ENCODE peak calls at places on chromosomes 13 and 19, in eight cellular contexts. Y is Calu3, R is GM23338, F is AG10803, W is WTC11, L is neural crest cell, J is HCT116, I is left lung. D is an unnamed sample.

GRCh38 chr13:28282451-28282850 is 144.1 kb downstream of the PAN3 start:
- DNase-seq in Y (peak; percentile 5), R (no peak), F (no peak), W (no peak), L (no peak), J (no peak), I (no peak), D (no peak)

GRCh38 chr13:95536629-95537241 is 15.8 kb upstream of the CLDN10 start:
- DNase-seq in Y (no peak), R (peak; percentile 45), F (peak; percentile 34), W (no peak), L (no peak), J (peak; percentile 15), I (no peak), D (no peak)

GRCh38 chr19:58356236-58356970 is 3.1 kb upstream of the A1BG start:
- DNase-seq in Y (no peak), R (peak; percentile 82), F (peak; percentile 48), W (peak; percentile 27), L (no peak), J (no peak), I (peak; percentile 73), D (peak; percentile 44)

GRCh38 chr19:5261151-5261890 is 79.3 kb downstream of the PTPRS start:
- DNase-seq in Y (peak; percentile 28), R (no peak), F (no peak), W (no peak), L (no peak), J (no peak), I (peak; percentile 14), D (no peak)

GRCh38 chr13:41767801-41768200 is 193.1 kb downstream of the VWA8 start:
- DNase-seq in Y (peak; percentile 1), R (no peak), F (peak; percentile 26), W (no peak), L (no peak), J (no peak), I (no peak), D (no peak)

GRCh38 chr19:18853755-18854427 is 22.1 kb downstream of the UPF1 start:
- DNase-seq in Y (no peak), R (no peak), F (no peak), W (no peak), L (no peak), J (no peak), I (no peak), D (no peak)

GRCh38 chr19:46825731-46826055 is 25.0 kb downstream of the AP2S1 start:
- DNase-seq in Y (no peak), R (no peak), F (no peak), W (no peak), L (no peak), J (no peak), I (no peak), D (no peak)

GRCh38 chr13:25371608-25372274 is at the start of gene ATP8A2:
- DNase-seq in Y (no peak), R (peak; percentile 58), F (no peak), W (peak; percentile 45), L (peak; percentile 23), J (no peak), I (no peak), D (peak; percentile 65)

GRCh38 chr19:10431943-10432735 is 11.8 kb downstream of the PDE4A start:
- DNase-seq in Y (peak; percentile 51), R (peak; percentile 60), F (peak; percentile 47), W (peak; percentile 64), L (no peak), J (no peak), I (peak; percentile 92), D (peak; percentile 63)

GRCh38 chr13:104477256-104477655 is 1411.0 kb upstream of the SLC10A2 start:
- DNase-seq in Y (no peak), R (no peak), F (no peak), W (no peak), L (no peak), J (no peak), I (no peak), D (no peak)

GRCh38 chr13:113320226-113320875 is 23.3 kb downstream of the LAMP1 start:
- DNase-seq in Y (no peak), R (no peak), F (no peak), W (no peak), L (no peak), J (no peak), I (peak; percentile 74), D (no peak)

GRCh38 chr19:48961673-48962028 is 3.5 kb upstream of the FTL start:
- DNase-seq in Y (no peak), R (no peak), F (no peak), W (no peak), L (no peak), J (no peak), I (no peak), D (no peak)

GRCh38 chr13:100040196-100040595 is 48.7 kb upstream of the PCCA start:
- DNase-seq in Y (no peak), R (no peak), F (no peak), W (no peak), L (no peak), J (no peak), I (no peak), D (no peak)

GRCh38 chr13:110756268-110756667 is 42.8 kb downstream of the ING1 start:
- DNase-seq in Y (no peak), R (peak; percentile 23), F (peak; percentile 42), W (no peak), L (no peak), J (no peak), I (no peak), D (no peak)

GRCh38 chr19:347946-348861 is 3.6 kb upstream of the MIER2 start:
- DNase-seq in Y (peak; percentile 47), R (peak; percentile 73), F (no peak), W (peak; percentile 61), L (no peak), J (no peak), I (no peak), D (no peak)

GRCh38 chr13:114096031-114096485 is 36.4 kb downstream of the RASA3 start:
- DNase-seq in Y (no peak), R (no peak), F (no peak), W (peak; percentile 7), L (no peak), J (no peak), I (no peak), D (no peak)

GRCh38 chr19:40235238-40236025 is 8.9 kb upstream of the CCNP start:
- DNase-seq in Y (no peak), R (peak; percentile 66), F (no peak), W (peak; percentile 56), L (no peak), J (no peak), I (peak; percentile 71), D (no peak)
- TF ChIP-seq CTCF in Y (no peak), R (peak; percentile 79), F (no peak), W (peak; percentile 32), L (peak; percentile 16), J (peak; percentile 20), I (no peak), D (no peak)

DNA sequence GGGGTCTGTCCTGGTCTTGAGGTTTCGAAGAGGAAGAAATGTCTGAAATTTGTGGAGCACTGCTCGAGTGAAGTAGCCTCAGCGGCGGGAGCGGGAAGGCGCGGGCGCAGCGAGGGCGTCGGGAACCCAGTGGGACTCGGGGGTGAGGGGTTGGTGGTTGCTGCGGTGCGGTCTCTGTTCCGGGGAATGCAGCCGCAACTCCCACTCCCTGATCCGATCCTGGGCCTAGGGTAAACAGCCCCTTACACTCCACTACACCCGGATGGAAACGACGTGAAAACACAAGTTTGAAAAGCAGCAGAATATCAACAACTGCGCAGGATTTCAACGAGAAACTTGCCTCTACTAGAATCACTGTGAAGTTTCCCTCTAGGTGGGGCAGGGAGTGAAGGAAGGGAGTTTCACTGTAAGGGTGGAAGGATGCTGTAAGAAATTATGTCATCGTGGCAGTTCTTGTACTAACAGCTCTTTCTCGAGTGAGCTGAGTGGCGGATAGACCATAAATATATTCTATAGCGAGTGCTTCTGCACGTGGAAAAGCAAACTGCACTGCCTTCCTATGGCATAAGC is 2.0 kb upstream of the KLF12 start:
- DNase-seq in Y (no peak), R (peak; percentile 43), F (peak; percentile 60), W (peak; percentile 35), L (peak; percentile 9), J (no peak), I (peak; percentile 76), D (peak; percentile 51)
- TF ChIP-seq CTCF in Y (no peak), R (no peak), F (peak; percentile 40), W (no peak), L (peak; percentile 10), J (no peak), I (no peak), D (no peak)

DNA sequence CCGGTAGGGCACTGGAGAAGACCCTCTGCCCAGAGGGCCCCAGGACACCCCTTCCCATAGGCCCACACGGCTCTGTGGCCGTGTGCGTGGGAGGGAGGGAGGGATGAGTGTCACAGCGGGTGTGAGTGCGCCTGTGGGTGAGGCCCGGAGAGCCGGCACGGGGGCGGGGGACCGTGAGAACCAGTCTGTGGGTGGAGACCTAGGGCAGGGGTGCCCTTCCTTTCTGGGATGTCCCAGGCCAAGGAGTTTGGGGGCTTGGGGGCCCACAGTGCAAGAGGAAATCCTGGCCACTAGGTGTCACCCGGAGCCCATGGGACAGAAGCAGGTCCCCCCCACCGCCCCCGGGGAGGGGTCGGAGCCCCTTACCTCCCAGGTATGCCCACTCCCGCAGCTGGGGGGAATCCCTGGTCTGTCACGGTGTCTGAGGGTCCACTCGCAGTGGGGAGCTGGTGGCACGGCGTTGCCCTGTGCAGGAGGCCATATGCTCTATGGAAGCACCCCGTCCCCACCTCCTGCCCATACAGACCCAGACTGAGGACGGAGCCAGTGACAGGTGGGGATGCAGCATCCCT is 16.0 kb upstream of the SLC7A10 start:
- DNase-seq in Y (peak; percentile 41), R (peak; percentile 55), F (no peak), W (peak; percentile 70), L (no peak), J (no peak), I (peak; percentile 76), D (no peak)
- TF ChIP-seq CTCF in Y (peak; percentile 83), R (peak; percentile 77), F (peak; percentile 61), W (peak; percentile 56), L (peak; percentile 71), J (peak; percentile 78), I (peak; percentile 73), D (peak; percentile 30)

DNA sequence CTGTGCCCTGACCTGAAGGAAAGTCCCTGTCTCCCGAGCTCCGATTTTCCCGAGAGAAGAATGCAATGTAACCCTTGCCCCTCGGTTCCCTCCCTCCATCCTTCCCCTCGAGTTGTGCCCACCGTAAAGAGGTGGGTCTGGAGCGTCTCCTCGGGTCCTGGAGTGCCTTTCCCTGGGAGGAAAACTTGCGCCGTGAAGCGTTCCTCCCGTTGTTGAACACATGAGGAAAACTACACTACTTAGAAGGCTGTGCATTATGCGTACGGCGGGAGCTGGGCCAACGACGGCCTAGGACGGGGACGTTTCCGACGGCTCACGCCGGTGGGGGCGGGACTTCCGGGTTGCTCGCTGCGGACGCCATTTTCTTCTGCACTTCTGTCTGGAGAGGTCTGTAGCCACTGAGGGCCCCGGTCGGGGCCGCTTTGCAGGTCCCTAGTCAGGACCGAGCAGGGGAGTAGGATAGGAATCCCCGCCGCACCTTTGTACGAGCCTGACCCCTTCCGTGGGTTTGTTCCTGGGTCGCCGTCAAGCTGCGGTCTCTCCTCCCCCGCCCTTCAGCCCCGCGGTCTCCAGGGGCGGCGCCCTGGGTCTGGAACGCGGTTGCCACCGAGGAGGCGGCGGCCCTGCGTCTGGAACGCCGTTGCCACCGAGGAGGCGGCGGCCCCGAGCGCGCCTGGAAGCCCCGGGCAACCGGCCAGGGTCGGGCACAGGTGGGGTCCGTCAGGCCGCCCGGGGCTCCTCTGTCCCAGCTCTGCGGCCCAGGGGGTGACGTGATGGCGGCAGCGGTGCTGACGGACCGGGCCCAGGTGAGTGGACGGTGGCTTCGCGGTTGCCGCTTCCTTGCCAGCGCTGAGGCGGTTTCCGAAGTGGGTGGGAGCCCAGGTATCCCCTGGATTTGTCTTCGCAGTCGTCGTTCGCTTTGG is at the start of gene ZNF264:
- DNase-seq in Y (peak; percentile 93), R (peak; percentile 93), F (peak; percentile 85), W (peak; percentile 84), L (peak; percentile 79), J (peak; percentile 75), I (peak; percentile 97), D (peak; percentile 91)
- TF ChIP-seq CTCF in Y (no peak), R (no peak), F (no peak), W (no peak), L (no peak), J (no peak), I (no peak), D (no peak)

D was measured in glutamatergic neuron.